ENCODE peak calls at places on chromosomes 4 and X, in six cellular contexts. V is mammary epithelial cell, O is IMR-90, X is substantia nigra, B is cardiac muscle cell, M is neural progenitor cell. R is an unnamed sample.
A peak's percentile ranks its signal among the peaks of the same experiment; 100 is the strongest.

GRCh38 chrX:43166874-43167273 is 388.9 kb upstream of the PPP1R2C start:
- DNase-seq in V (no peak), O (no peak), X (no peak), B (no peak), M (no peak), R (no peak)

GRCh38 chr4:184751585-184751956 is 17.7 kb upstream of the CENPU start:
- DNase-seq in V (no peak), O (no peak), X (no peak), B (no peak), M (no peak), R (no peak)

GRCh38 chrX:34559325-34559724 is 97.8 kb downstream of the TMEM47 start:
- DNase-seq in V (peak; percentile 60), O (peak; percentile 17), X (no peak), B (peak; percentile 4), M (no peak), R (no peak)

GRCh38 chr4:76007089-76007559 is at the start of gene CXCL9:
- DNase-seq in V (peak; percentile 69), O (no peak), X (no peak), B (no peak), M (no peak), R (no peak)

GRCh38 chr4:30720021-30720655 is at the start of gene PCDH7:
- DNase-seq in V (peak; percentile 74), O (peak; percentile 73), X (no peak), B (peak; percentile 49), M (no peak), R (no peak)

GRCh38 chrX:26922278-26922677 is 540.9 kb downstream of the PPP4R3C start:
- DNase-seq in V (no peak), O (no peak), X (no peak), B (no peak), M (no peak), R (no peak)

GRCh38 chrX:37754518-37754917 is 25.3 kb upstream of the CYBB start:
- DNase-seq in V (no peak), O (no peak), X (no peak), B (no peak), M (no peak), R (no peak)

GRCh38 chr4:118086334-118086733 is 52.0 kb downstream of the NDST3 start:
- DNase-seq in V (peak; percentile 49), O (peak; percentile 31), X (no peak), B (peak; percentile 3), M (no peak), R (no peak)

GRCh38 chrX:44914532-44915198 is 41.7 kb downstream of the KDM6A start:
- DNase-seq in V (no peak), O (peak; percentile 68), X (no peak), B (peak; percentile 57), M (no peak), R (no peak)

GRCh38 chr4:98657531-98658286 is 702 bp downstream of the TSPAN5 start:
- DNase-seq in V (peak; percentile 81), O (peak; percentile 69), X (peak; percentile 72), B (peak; percentile 72), M (peak; percentile 72), R (peak; percentile 9)

GRCh38 chr4:119040711-119041185 is 94.9 kb upstream of the MYOZ2 start:
- DNase-seq in V (peak; percentile 83), O (peak; percentile 93), X (no peak), B (peak; percentile 82), M (peak; percentile 65), R (no peak)

GRCh38 chr4:36332782-36333131 is 51.3 kb downstream of the DTHD1 start:
- DNase-seq in V (no peak), O (no peak), X (no peak), B (no peak), M (no peak), R (no peak)

GRCh38 chr4:38364383-38364963 is 299.5 kb upstream of the KLF3 start:
- DNase-seq in V (no peak), O (no peak), X (no peak), B (no peak), M (no peak), R (no peak)

GRCh38 chrX:9681011-9681410 is 84.6 kb downstream of the GPR143 start:
- DNase-seq in V (no peak), O (no peak), X (no peak), B (no peak), M (no peak), R (no peak)

GRCh38 chr4:155371432-155372043 is 5.2 kb downstream of the MAP9 start:
- DNase-seq in V (peak; percentile 5), O (peak; percentile 21), X (no peak), B (peak; percentile 55), M (peak; percentile 35), R (no peak)

GRCh38 chrX:5916945-5917344 is 311.7 kb downstream of the NLGN4X start:
- DNase-seq in V (no peak), O (no peak), X (no peak), B (no peak), M (no peak), R (no peak)

GRCh38 chr4:40630335-40631021 is 814 bp upstream of the RBM47 start:
- DNase-seq in V (no peak), O (no peak), X (peak; percentile 17), B (no peak), M (peak; percentile 63), R (peak; percentile 78)

GRCh38 chr4:190014771-190015537 is 12.1 kb downstream of the FRG2 start:
- DNase-seq in V (no peak), O (no peak), X (no peak), B (peak; percentile 47), M (peak; percentile 48), R (no peak)

GRCh38 chr4:142940614-142941013 is 94.5 kb upstream of the INPP4B start:
- DNase-seq in V (no peak), O (no peak), X (no peak), B (no peak), M (no peak), R (no peak)

GRCh38 chrX:47232803-47233332 is at the start of gene USP11:
- DNase-seq in V (no peak), O (peak; percentile 51), X (peak; percentile 57), B (peak; percentile 61), M (peak; percentile 83), R (peak; percentile 44)

GRCh38 chr4:88865051-88865450 is 167.4 kb upstream of the NAP1L5 start:
- DNase-seq in V (peak; percentile 14), O (peak; percentile 7), X (no peak), B (peak; percentile 32), M (no peak), R (no peak)

GRCh38 chrX:68084765-68085164 is 348.5 kb downstream of the OPHN1 start:
- DNase-seq in V (peak; percentile 1), O (peak; percentile 55), X (no peak), B (peak; percentile 75), M (no peak), R (peak; percentile 52)

GRCh38 chrX:140697618-140698017 is 11.9 kb upstream of the LINC00632 start:
- DNase-seq in V (no peak), O (no peak), X (no peak), B (no peak), M (no peak), R (no peak)

GRCh38 chrX:13223868-13224555 is 95.8 kb downstream of the ATXN3L start:
- DNase-seq in V (peak; percentile 96), O (peak; percentile 91), X (no peak), B (peak; percentile 93), M (no peak), R (peak; percentile 13)
- H3K27ac ChIP-seq in V (peak overlapping the region; percentile 44), O (peak overlapping the region; percentile 78), X (no peak overlapping the region), B (no peak overlapping the region), M (no peak overlapping the region), R (no peak overlapping the region)

DNA sequence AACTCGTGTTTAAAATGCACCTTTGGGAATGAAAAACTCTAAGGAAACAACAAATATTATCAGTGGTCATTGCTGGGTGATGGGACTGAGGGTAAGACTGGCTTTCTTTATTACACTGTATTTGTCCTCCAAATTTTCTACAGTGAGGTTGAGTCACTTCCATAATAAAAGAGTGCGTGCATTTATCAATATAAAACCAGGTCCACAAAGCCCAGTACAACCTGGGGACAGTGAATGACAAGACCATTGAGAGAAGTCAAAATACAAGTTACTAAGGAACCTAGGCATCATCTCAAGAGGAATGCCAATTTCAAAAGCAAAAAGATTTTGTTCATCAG is 76.4 kb downstream of the MAGED4 start:
- DNase-seq in V (no peak), O (no peak), X (no peak), B (no peak), M (no peak), R (no peak)
- H3K27ac ChIP-seq in V (no peak overlapping the region), O (no peak overlapping the region), X (no peak overlapping the region), B (peak overlapping the region; percentile 97), M (no peak overlapping the region), R (no peak overlapping the region)

GRCh38 chr4:139554726-139555072 is 1.3 kb downstream of the SETD7 start:
- DNase-seq in V (no peak), O (no peak), X (no peak), B (no peak), M (no peak), R (no peak)
- H3K27ac ChIP-seq in V (peak overlapping the region; percentile 63), O (peak overlapping the region; percentile 32), X (peak overlapping the region; percentile 89), B (peak overlapping the region; percentile 70), M (no peak overlapping the region), R (peak overlapping the region; percentile 70)

GRCh38 chr4:152223600-152223999 is 312.3 kb downstream of the FBXW7 start:
- DNase-seq in V (no peak), O (no peak), X (no peak), B (no peak), M (no peak), R (no peak)
- H3K27ac ChIP-seq in V (no peak overlapping the region), O (no peak overlapping the region), X (no peak overlapping the region), B (no peak overlapping the region), M (no peak overlapping the region), R (no peak overlapping the region)

GRCh38 chrX:107449490-107450175 is at the start of gene FRMPD3:
- DNase-seq in V (no peak), O (no peak), X (no peak), B (no peak), M (peak; percentile 51), R (no peak)
- H3K27ac ChIP-seq in V (no peak within 1 kb of the TSS), O (no peak within 1 kb of the TSS), X (no peak within 1 kb of the TSS), B (no peak within 1 kb of the TSS), M (no peak within 1 kb of the TSS), R (no peak within 1 kb of the TSS)

DNA sequence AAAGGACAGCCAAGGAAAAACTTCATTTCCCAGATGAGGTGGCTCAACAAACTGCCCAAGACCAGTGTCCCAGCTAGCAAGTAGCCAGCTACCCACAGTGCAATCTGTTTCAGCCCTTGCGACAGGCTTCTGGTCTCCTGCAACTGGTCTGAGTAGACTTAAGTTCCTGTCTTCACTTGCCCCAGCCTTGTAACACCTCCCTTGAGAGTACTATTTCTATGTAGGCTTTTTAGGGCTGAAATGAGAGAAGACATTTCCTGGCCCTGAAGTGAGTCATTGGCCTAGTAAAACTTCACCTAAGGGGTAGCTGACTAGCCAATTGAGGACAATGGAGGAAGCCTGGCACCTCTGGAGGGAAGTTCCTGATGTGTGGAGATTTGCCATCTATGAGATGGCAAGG is 80.1 kb upstream of the STIM2 start:
- DNase-seq in V (peak; percentile 97), O (peak; percentile 48), X (no peak), B (peak; percentile 35), M (no peak), R (no peak)
- H3K27ac ChIP-seq in V (peak overlapping the region; percentile 84), O (no peak overlapping the region), X (no peak overlapping the region), B (no peak overlapping the region), M (no peak overlapping the region), R (no peak overlapping the region)